ENCODE peak calls at places on chromosomes 1 and 21, in seven cellular contexts. H, E, V, Z, U, M and K are unnamed samples.

GRCh38 chr21:40067751-40068150 is 200.5 kb downstream of the PCP4 start:
- DNase-seq in Z (no peak), V (no peak), U (no peak), H (no peak), M (no peak), E (no peak), K (no peak)

GRCh38 chr1:21366288-21366687 is 73.6 kb upstream of the NBPF3 start:
- DNase-seq in U (no peak), V (no peak), M (no peak), H (no peak), Z (no peak), E (no peak), K (no peak)

GRCh38 chr1:8061210-8061609 is 35.1 kb upstream of the ERRFI1 start:
- DNase-seq in H (peak; percentile 88), Z (no peak), U (peak; percentile 91), E (no peak), M (no peak), V (peak; percentile 93), K (no peak)

GRCh38 chr21:27536319-27536718 is 569.4 kb upstream of the ADAMTS5 start:
- DNase-seq in M (no peak), Z (no peak), E (no peak), H (peak; percentile 39), U (no peak), V (no peak), K (no peak)

GRCh38 chr1:18949689-18950414 is 6.6 kb downstream of the IFFO2 start:
- DNase-seq in Z (peak; percentile 66), H (peak; percentile 81), E (no peak), M (no peak), V (no peak), U (no peak), K (no peak)

GRCh38 chr1:19460535-19461351 is 24.6 kb downstream of the CAPZB start:
- DNase-seq in V (no peak), U (no peak), M (no peak), E (no peak), H (no peak), Z (no peak), K (no peak)

GRCh38 chr1:91555074-91555730 is 54.6 kb downstream of the CDC7 start:
- DNase-seq in U (no peak), M (peak; percentile 13), V (no peak), E (no peak), H (peak; percentile 33), Z (no peak), K (no peak)

GRCh38 chr1:80457409-80457808 is 1343.3 kb upstream of the ADGRL2 start:
- DNase-seq in Z (no peak), E (no peak), U (no peak), M (no peak), V (no peak), H (no peak), K (no peak)

GRCh38 chr1:185969524-185969991 is 235.4 kb downstream of the HMCN1 start:
- DNase-seq in M (no peak), U (no peak), H (peak; percentile 42), Z (no peak), V (peak; percentile 3), E (no peak), K (no peak)

GRCh38 chr1:172325562-172325961 is 94.9 kb upstream of the C1orf105 start:
- DNase-seq in V (no peak), M (no peak), U (peak; percentile 37), E (no peak), H (peak; percentile 47), Z (no peak), K (no peak)